ENCODE peak calls at places on chromosomes 4 and X, in eight cellular contexts. S is stimulated activated CD4-positive, alpha-beta T cell treated with anti-CD3 and anti-CD28 coated beads, Interleukin-1b, Interleukin-23, amount 100 ng/mL, for 24 hours; R is SJSA1; Y is endothelial cell; U is NCI-H1417; N is AG04450; Q is stimulated activated CD8-positive, alpha-beta memory T cell treated with anti-CD3 and anti-CD28 coated beads, Interleukin-7, amount 100 ng/mL, for 1 hour; H is mammary epithelial cell. D is an unnamed sample.

GRCh38 chr4:124253080-124253479 is 459.5 kb downstream of the ANKRD50 start:
- DNase-seq in S (no peak), R (no peak), Y (no peak), U (no peak), N (no peak), Q (no peak), H (no peak), D (no peak)

GRCh38 chr4:153205757-153206156 is 1.5 kb downstream of the TRIM2 start:
- DNase-seq in S (no peak), R (peak; percentile 55), Y (no peak), U (no peak), N (no peak), Q (no peak), H (peak; percentile 46), D (no peak)

GRCh38 chr4:180203349-180203748 is 2039.9 kb upstream of the TENM3 start:
- DNase-seq in S (no peak), R (no peak), Y (no peak), U (no peak), N (no peak), Q (no peak), H (no peak), D (no peak)

GRCh38 chr4:180967936-180968335 is 1275.3 kb upstream of the TENM3 start:
- DNase-seq in S (no peak), R (no peak), Y (no peak), U (no peak), N (no peak), Q (no peak), H (no peak), D (no peak)

GRCh38 chr4:65670331-65671031 is at the start of gene EPHA5:
- DNase-seq in S (no peak), R (peak; percentile 53), Y (peak; percentile 67), U (peak; percentile 73), N (peak; percentile 21), Q (no peak), H (peak; percentile 40), D (no peak)

GRCh38 chr4:123433573-123433972 is 37.0 kb downstream of the SPRY1 start:
- DNase-seq in S (no peak), R (no peak), Y (no peak), U (no peak), N (no peak), Q (no peak), H (no peak), D (no peak)

GRCh38 chr4:11724731-11725130 is 296.0 kb upstream of the HS3ST1 start:
- DNase-seq in S (no peak), R (no peak), Y (no peak), U (peak; percentile 64), N (no peak), Q (no peak), H (peak; percentile 51), D (no peak)

GRCh38 chr4:186932196-186932595 is 208.5 kb upstream of the FAT1 start:
- DNase-seq in S (no peak), R (no peak), Y (no peak), U (peak; percentile 22), N (no peak), Q (no peak), H (no peak), D (no peak)

GRCh38 chr4:165058676-165059075 is 5.0 kb downstream of the TRIM75 start:
- DNase-seq in S (no peak), R (no peak), Y (no peak), U (no peak), N (no peak), Q (no peak), H (no peak), D (no peak)

GRCh38 chrX:120560405-120560841 is 339 bp downstream of the CUL4B start:
- DNase-seq in S (no peak), R (peak; percentile 43), Y (peak; percentile 4), U (no peak), N (no peak), Q (no peak), H (peak; percentile 35), D (peak; percentile 15)

GRCh38 chrX:41796577-41796976 is 72.6 kb downstream of the GPR82 start:
- DNase-seq in S (no peak), R (no peak), Y (no peak), U (no peak), N (no peak), Q (no peak), H (no peak), D (no peak)

GRCh38 chrX:71667328-71668247 is at the start of gene LOC101059915:
- DNase-seq in S (no peak), R (peak; percentile 27), Y (no peak), U (no peak), N (no peak), Q (no peak), H (no peak), D (no peak)

GRCh38 chrX:80334583-80334982 is 85.7 kb upstream of the TENT5D start:
- DNase-seq in S (no peak), R (no peak), Y (no peak), U (peak; percentile 7), N (no peak), Q (no peak), H (no peak), D (no peak)

GRCh38 chrX:137567474-137568232 is 1.7 kb downstream of the ZIC3 start:
- DNase-seq in S (no peak), R (no peak), Y (no peak), U (no peak), N (no peak), Q (no peak), H (no peak), D (no peak)

GRCh38 chr4:53480909-53481308 is 103.5 kb downstream of the FIP1L1 start:
- DNase-seq in S (no peak), R (no peak), Y (no peak), U (no peak), N (no peak), Q (no peak), H (no peak), D (no peak)

GRCh38 chrX:43557792-43558191 is 98.3 kb upstream of the MAOA start:
- DNase-seq in S (peak; percentile 20), R (peak; percentile 31), Y (peak; percentile 43), U (peak; percentile 2), N (peak; percentile 8), Q (peak; percentile 33), H (peak; percentile 31), D (peak; percentile 33)